ENCODE peak calls at places on chromosomes 6 and 20, in eight cellular contexts. D is esophagus muscularis mucosa; A is sigmoid colon; M is stimulated activated CD4-positive, alpha-beta T cell treated with anti-CD3 and anti-CD28 coated beads, Interleukin-1b, Interleukin-23, amount 100 ng/mL, for 1 hour; P is G401; C is WERI-Rb-1; Q is ACHN; O is CD4-positive, alpha-beta T cell. Y is an unnamed sample.

GRCh38 chr6:6005467-6006427 is 978 bp downstream of the NRN1 start:
- DNase-seq in D (no peak), A (no peak), M (no peak), P (peak), C (no peak), Q (no peak), O (no peak), Y (no peak)

GRCh38 chr20:53773792-53774371 is 180.2 kb upstream of the ZNF217 start:
- DNase-seq in D (no peak), A (no peak), M (no peak), P (no peak), C (no peak), Q (peak), O (no peak), Y (peak)

GRCh38 chr6:43368517-43369160 is 808 bp downstream of the ZNF318 start:
- DNase-seq in D (no peak), A (peak), M (no peak), P (peak), C (peak), Q (peak), O (peak), Y (no peak)

GRCh38 chr20:62606551-62607201 is 35.6 kb upstream of the SLCO4A1 start:
- DNase-seq in D (no peak), A (no peak), M (no peak), P (no peak), C (no peak), Q (peak), O (no peak), Y (no peak)

GRCh38 chr20:45685896-45686295 is 15.9 kb upstream of the WFDC11 start:
- DNase-seq in D (no peak), A (no peak), M (no peak), P (no peak), C (peak), Q (peak), O (no peak), Y (no peak)

GRCh38 chr20:61455508-61456215 is 203.6 kb downstream of the CDH4 start:
- DNase-seq in D (no peak), A (no peak), M (no peak), P (no peak), C (no peak), Q (no peak), O (no peak), Y (no peak)

GRCh38 chr6:119454694-119455093 is 105.1 kb upstream of the MAN1A1 start:
- DNase-seq in D (no peak), A (no peak), M (no peak), P (no peak), C (no peak), Q (no peak), O (no peak), Y (no peak)

GRCh38 chr6:79801362-79801761 is 146.0 kb downstream of the ELOVL4 start:
- DNase-seq in D (peak), A (no peak), M (no peak), P (no peak), C (no peak), Q (no peak), O (no peak), Y (no peak)

GRCh38 chr6:160733045-160733646 is 31.1 kb downstream of the PLG start:
- DNase-seq in D (no peak), A (no peak), M (no peak), P (peak), C (peak), Q (peak), O (no peak), Y (peak)

GRCh38 chr6:72042088-72042487 is 155.7 kb downstream of the RIMS1 start:
- DNase-seq in D (no peak), A (no peak), M (no peak), P (no peak), C (peak), Q (peak), O (no peak), Y (peak)

GRCh38 chr6:15549371-15549770 is 113.5 kb downstream of the DTNBP1 start:
- DNase-seq in D (no peak), A (no peak), M (no peak), P (no peak), C (no peak), Q (no peak), O (no peak), Y (no peak)

GRCh38 chr20:32965115-32965514 is 39.1 kb downstream of the SUN5 start:
- DNase-seq in D (no peak), A (peak), M (no peak), P (no peak), C (no peak), Q (no peak), O (no peak), Y (no peak)

GRCh38 chr6:166624275-166624674 is 2.8 kb downstream of the RPS6KA2 start:
- DNase-seq in D (no peak), A (peak), M (no peak), P (no peak), C (no peak), Q (no peak), O (no peak), Y (no peak)

GRCh38 chr6:118419448-118420394 is 128.4 kb upstream of the PLN start:
- DNase-seq in D (no peak), A (no peak), M (no peak), P (no peak), C (no peak), Q (no peak), O (no peak), Y (no peak)

GRCh38 chr6:20688710-20689500 is 154.6 kb downstream of the CDKAL1 start:
- DNase-seq in D (no peak), A (no peak), M (no peak), P (no peak), C (peak), Q (peak), O (no peak), Y (no peak)

GRCh38 chr20:36687850-36688249 is 41.9 kb upstream of the SLA2 start:
- DNase-seq in D (no peak), A (no peak), M (no peak), P (peak), C (no peak), Q (no peak), O (no peak), Y (no peak)

GRCh38 chr6:36323062-36323461 is 13.6 kb downstream of the BNIP5 start:
- DNase-seq in D (no peak), A (no peak), M (no peak), P (peak), C (no peak), Q (no peak), O (no peak), Y (no peak)

GRCh38 chr6:42148058-42148457 is 5.6 kb upstream of the C6orf132 start:
- DNase-seq in D (no peak), A (no peak), M (no peak), P (no peak), C (no peak), Q (no peak), O (no peak), Y (no peak)

GRCh38 chr6:170038717-170039116 is 252.2 kb downstream of the DLL1 start:
- DNase-seq in D (no peak), A (peak), M (no peak), P (no peak), C (no peak), Q (no peak), O (peak), Y (no peak)

GRCh38 chr6:26197736-26198625 is 110.8 kb downstream of the HFE start:
- DNase-seq in D (no peak), A (peak), M (no peak), P (peak), C (no peak), Q (peak), O (no peak), Y (no peak)